ENCODE peak calls at places on chromosomes 3 and 15, in nine cellular contexts. S, F, P, I, D, N, L, C and B are unnamed samples.

GRCh38 chr15:63221346-63221745 is 31.9 kb downstream of the RAB8B start:
- DNase-seq in S (peak), F (no peak), P (no peak), I (peak), D (peak), N (no peak), L (no peak), C (no peak), B (no peak)

GRCh38 chr15:65916664-65917406 is 47.5 kb downstream of the RAB11A start:
- DNase-seq in S (peak), F (no peak), P (no peak), I (peak), D (peak), N (peak), L (no peak), C (peak), B (peak)

GRCh38 chr3:65854606-65855304 is 184.0 kb downstream of the MAGI1 start:
- DNase-seq in S (peak), F (peak), P (peak), I (no peak), D (peak), N (no peak), L (no peak), C (no peak), B (no peak)

GRCh38 chr15:38555686-38556334 is 8.8 kb downstream of the RASGRP1 start:
- DNase-seq in S (peak), F (no peak), P (peak), I (no peak), D (no peak), N (no peak), L (no peak), C (no peak), B (no peak)

GRCh38 chr3:64327039-64327804 is 102.0 kb upstream of the PRICKLE2 start:
- DNase-seq in S (peak), F (no peak), P (no peak), I (peak), D (no peak), N (no peak), L (no peak), C (no peak), B (peak)

GRCh38 chr3:113933746-113934145 is 14.1 kb upstream of the ZDHHC23 start:
- DNase-seq in S (no peak), F (no peak), P (no peak), I (no peak), D (no peak), N (no peak), L (no peak), C (no peak), B (no peak)

GRCh38 chr3:138874555-138874898 is 39.8 kb upstream of the PIK3CB start:
- DNase-seq in S (no peak), F (no peak), P (no peak), I (no peak), D (no peak), N (no peak), L (no peak), C (no peak), B (no peak)

GRCh38 chr3:9514956-9515355 is 38.7 kb downstream of the LHFPL4 start:
- DNase-seq in S (no peak), F (no peak), P (no peak), I (no peak), D (no peak), N (no peak), L (no peak), C (no peak), B (no peak)

GRCh38 chr15:73322665-73323373 is 45.9 kb downstream of the HCN4 start:
- DNase-seq in S (no peak), F (no peak), P (no peak), I (no peak), D (no peak), N (no peak), L (no peak), C (no peak), B (no peak)

GRCh38 chr3:14640157-14640562 is 11.4 kb upstream of the CCDC174 start:
- DNase-seq in S (no peak), F (no peak), P (no peak), I (peak), D (no peak), N (no peak), L (no peak), C (no peak), B (no peak)

GRCh38 chr3:78314327-78314726 is 1274.4 kb downstream of the ROBO2 start:
- DNase-seq in S (no peak), F (no peak), P (no peak), I (no peak), D (no peak), N (no peak), L (no peak), C (no peak), B (no peak)

GRCh38 chr3:42961633-42962032 is 17.5 kb upstream of the GASK1A start:
- DNase-seq in S (peak), F (peak), P (peak), I (peak), D (peak), N (peak), L (no peak), C (no peak), B (peak)

GRCh38 chr3:68999605-69000004 is 13.9 kb downstream of the EOGT start:
- DNase-seq in S (no peak), F (no peak), P (no peak), I (no peak), D (no peak), N (no peak), L (no peak), C (no peak), B (no peak)

GRCh38 chr15:70950953-70951352 is 58.3 kb downstream of the LRRC49 start:
- DNase-seq in S (no peak), F (no peak), P (no peak), I (no peak), D (no peak), N (no peak), L (no peak), C (no peak), B (no peak)

GRCh38 chr3:160804762-160805161 is 48.7 kb downstream of the PPM1L start:
- DNase-seq in S (no peak), F (peak), P (peak), I (peak), D (peak), N (no peak), L (no peak), C (no peak), B (no peak)

GRCh38 chr15:62138124-62138523 is 27.0 kb downstream of the C2CD4B start:
- DNase-seq in S (peak), F (no peak), P (no peak), I (peak), D (peak), N (no peak), L (no peak), C (no peak), B (no peak)

GRCh38 chr3:70298385-70298784 is 14.1 kb downstream of the MDFIC2 start:
- DNase-seq in S (no peak), F (no peak), P (no peak), I (peak), D (no peak), N (no peak), L (no peak), C (no peak), B (no peak)

GRCh38 chr15:70240082-70240481 is 142.4 kb upstream of the TLE3 start:
- DNase-seq in S (no peak), F (no peak), P (no peak), I (no peak), D (no peak), N (no peak), L (no peak), C (no peak), B (no peak)

GRCh38 chr15:40471778-40472130 is 970 bp downstream of the CHST14 start:
- DNase-seq in S (peak), F (peak), P (no peak), I (no peak), D (peak), N (peak), L (no peak), C (no peak), B (no peak)

GRCh38 chr15:44501768-44502366 is 35.1 kb upstream of the EIF3J start:
- DNase-seq in S (peak), F (peak), P (peak), I (peak), D (peak), N (peak), L (no peak), C (no peak), B (peak)

GRCh38 chr3:108820586-108820985 is 2.0 kb upstream of the TRAT1 start:
- DNase-seq in S (no peak), F (no peak), P (no peak), I (no peak), D (peak), N (no peak), L (no peak), C (no peak), B (no peak)

GRCh38 chr3:111812680-111813079 is 46.4 kb upstream of the PHLDB2 start:
- DNase-seq in S (no peak), F (no peak), P (no peak), I (peak), D (no peak), N (no peak), L (no peak), C (no peak), B (no peak)

GRCh38 chr3:125141596-125142417 is 70.7 kb downstream of the SLC12A8 start:
- DNase-seq in S (no peak), F (peak), P (no peak), I (peak), D (no peak), N (peak), L (peak), C (peak), B (no peak)

GRCh38 chr15:63291507-63291906 is 14.1 kb downstream of the APH1B start:
- DNase-seq in S (peak), F (no peak), P (no peak), I (peak), D (peak), N (no peak), L (no peak), C (no peak), B (peak)